ENCODE peak calls at places on chromosomes 5 and 9, in ten cellular contexts. B is adrenal gland, C is heart right ventricle, V is A549, T is endothelial cell of umbilical vein, Z is sigmoid colon, X is cardiac muscle cell, L is IMR-90, A is PC-3, E is GM23338. G is an unnamed sample.

GRCh38 chr9:133141833-133142594 is 21.0 kb upstream of the RALGDS start:
- DNase-seq in B (peak; percentile 73), C (peak; percentile 66), V (no peak), T (no peak), Z (peak; percentile 75), X (no peak), L (no peak), A (no peak), E (no peak), G (no peak)

GRCh38 chr5:60687927-60688720 is 11.8 kb downstream of the DEPDC1B start:
- DNase-seq in B (no peak), C (no peak), V (peak; percentile 50), T (peak; percentile 32), Z (no peak), X (peak; percentile 69), L (peak; percentile 75), A (peak; percentile 39), E (peak; percentile 66), G (no peak)

GRCh38 chr5:39846144-39846543 is 421.4 kb upstream of the DAB2 start:
- DNase-seq in B (no peak), C (no peak), V (no peak), T (no peak), Z (no peak), X (no peak), L (no peak), A (no peak), E (no peak), G (no peak)

GRCh38 chr5:72611111-72611724 is 104.0 kb upstream of the ZNF366 start:
- DNase-seq in B (peak; percentile 71), C (peak; percentile 72), V (peak; percentile 78), T (peak; percentile 85), Z (peak; percentile 88), X (peak; percentile 89), L (peak; percentile 74), A (peak; percentile 69), E (peak; percentile 92), G (peak; percentile 83)

GRCh38 chr5:134079748-134080581 is 34.5 kb upstream of the TCF7 start:
- DNase-seq in B (no peak), C (no peak), V (no peak), T (no peak), Z (peak; percentile 48), X (no peak), L (no peak), A (no peak), E (no peak), G (no peak)

GRCh38 chr5:67337751-67338150 is 141.2 kb upstream of the CD180 start:
- DNase-seq in B (no peak), C (no peak), V (no peak), T (no peak), Z (no peak), X (no peak), L (no peak), A (no peak), E (no peak), G (no peak)

GRCh38 chr5:89728750-89729149 is 680.8 kb downstream of the CETN3 start:
- DNase-seq in B (no peak), C (no peak), V (no peak), T (no peak), Z (peak; percentile 61), X (peak; percentile 91), L (peak; percentile 0), A (no peak), E (no peak), G (no peak)

GRCh38 chr9:96241391-96241809 is 60.6 kb downstream of the HSD17B3 start:
- DNase-seq in B (no peak), C (no peak), V (no peak), T (no peak), Z (no peak), X (peak; percentile 13), L (no peak), A (peak; percentile 86), E (no peak), G (no peak)

GRCh38 chr5:113099822-113100221 is 123.2 kb downstream of the DCP2 start:
- DNase-seq in B (no peak), C (no peak), V (no peak), T (no peak), Z (no peak), X (no peak), L (no peak), A (no peak), E (no peak), G (no peak)

GRCh38 chr9:131361202-131361833 is 32.6 kb upstream of the PRRC2B start:
- DNase-seq in B (no peak), C (no peak), V (no peak), T (peak; percentile 45), Z (no peak), X (no peak), L (no peak), A (no peak), E (no peak), G (no peak)

GRCh38 chr5:1965860-1966396 is 83.2 kb upstream of the IRX4 start:
- DNase-seq in B (no peak), C (no peak), V (no peak), T (no peak), Z (no peak), X (no peak), L (no peak), A (no peak), E (no peak), G (no peak)

GRCh38 chr5:175800656-175801081 is 70.7 kb upstream of the CPLX2 start:
- DNase-seq in B (no peak), C (no peak), V (no peak), T (no peak), Z (no peak), X (peak; percentile 57), L (peak; percentile 45), A (peak; percentile 76), E (no peak), G (no peak)

GRCh38 chr5:143930561-143930960 is 118.6 kb downstream of the HMHB1 start:
- DNase-seq in B (no peak), C (no peak), V (no peak), T (no peak), Z (no peak), X (no peak), L (no peak), A (no peak), E (no peak), G (no peak)

DNA sequence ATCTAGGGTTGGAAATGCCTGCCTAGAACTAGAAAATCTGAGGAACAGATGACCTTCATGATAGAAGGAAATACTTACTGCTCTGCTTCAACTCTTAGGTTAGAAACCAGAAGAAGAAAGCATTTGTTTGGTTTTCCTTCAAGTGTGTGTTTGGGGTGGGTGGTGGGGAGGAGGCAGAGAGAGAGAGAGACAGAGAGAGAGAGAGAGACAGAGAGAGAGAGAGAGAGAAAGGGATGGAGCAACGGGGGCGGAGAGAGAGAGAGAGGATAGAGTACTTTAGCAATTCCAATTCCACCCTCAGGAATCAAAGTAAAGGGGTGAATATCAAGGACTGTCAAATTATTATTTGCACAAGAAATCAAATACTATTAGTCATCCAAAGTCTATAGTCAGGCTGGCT is 29.2 kb upstream of the GCNT4 start:
- DNase-seq in B (no peak), C (no peak), V (no peak), T (no peak), Z (no peak), X (no peak), L (no peak), A (peak; percentile 44), E (no peak), G (no peak)
- TF ChIP-seq CTCF in B (no peak), C (no peak), V (no peak), T (no peak), Z (no peak), X (no peak), L (no peak), A (no peak), E (no peak), G (no peak)

GRCh38 chr5:17282283-17283120 is 65.1 kb downstream of the BASP1 start:
- DNase-seq in B (no peak), C (no peak), V (no peak), T (no peak), Z (no peak), X (no peak), L (no peak), A (no peak), E (no peak), G (peak; percentile 51)
- H3K27ac ChIP-seq in B (no peak overlapping the region), C (no peak overlapping the region), V (peak overlapping the region; percentile 5), T (no peak overlapping the region), Z (no peak overlapping the region), X (peak overlapping the region; percentile 42), L (no peak overlapping the region), A (no peak overlapping the region), E (no peak overlapping the region), G (no peak overlapping the region)

GRCh38 chr5:155728857-155729683 is 597.9 kb upstream of the SGCD start:
- DNase-seq in B (no peak), C (peak; percentile 48), V (no peak), T (no peak), Z (no peak), X (no peak), L (no peak), A (no peak), E (peak; percentile 77), G (peak; percentile 29)
- H3K4me3 ChIP-seq in B (no peak overlapping the region), C (peak overlapping the region; percentile 50), V (peak overlapping the region; percentile 62), T (no peak overlapping the region), Z (peak overlapping the region; percentile 30), X (peak overlapping the region; percentile 31), L (peak overlapping the region; percentile 37), A (no peak overlapping the region), E (peak overlapping the region; percentile 89), G (peak overlapping the region; percentile 56)

GRCh38 chr5:14405267-14405666 is 176.3 kb upstream of the OTULINL start:
- DNase-seq in B (no peak), C (no peak), V (peak; percentile 35), T (no peak), Z (no peak), X (no peak), L (no peak), A (peak; percentile 72), E (peak; percentile 59), G (no peak)
- TF ChIP-seq CTCF in B (no peak), C (no peak), V (peak; percentile 16), T (peak; percentile 32), Z (no peak), X (peak; percentile 27), L (peak; percentile 12), A (peak; percentile 83), E (peak; percentile 67), G (no peak)

GRCh38 chr5:16932401-16932800 is 3.7 kb downstream of the MYO10 start:
- DNase-seq in B (no peak), C (no peak), V (no peak), T (no peak), Z (no peak), X (no peak), L (no peak), A (no peak), E (no peak), G (no peak)
- H3K27ac ChIP-seq in B (no peak overlapping the region), C (no peak overlapping the region), V (peak overlapping the region; percentile 89), T (no peak overlapping the region), Z (no peak overlapping the region), X (no peak overlapping the region), L (peak overlapping the region; percentile 9), A (no peak overlapping the region), E (no peak overlapping the region), G (no peak overlapping the region)

G was measured in dorsolateral prefrontal cortex.